ENCODE peak calls at places on chromosomes 4 and X, in ten cellular contexts. One of them, this sample, is unnamed.

GRCh38 chrX:53682885-53683555 is 3.5 kb downstream of the HUWE1 start:
- DNase-seq in transverse colon: peak; percentile 25
- DNase-seq in endothelial cell of umbilical vein: peak; percentile 57
- DNase-seq in upper lobe of left lung: peak; percentile 45
- DNase-seq in A549: peak; percentile 46
- DNase-seq in suprapubic skin: peak; percentile 67
- DNase-seq in stomach: no peak
- DNase-seq in adrenal gland: no peak
- DNase-seq in thyroid gland: peak; percentile 31
- DNase-seq in uterus: peak; percentile 27
- DNase-seq in this sample: no peak

GRCh38 chrX:46310815-46311497 is 234.3 kb downstream of the ZNF674 start:
- DNase-seq in transverse colon: no peak
- DNase-seq in endothelial cell of umbilical vein: no peak
- DNase-seq in upper lobe of left lung: no peak
- DNase-seq in A549: no peak
- DNase-seq in suprapubic skin: no peak
- DNase-seq in stomach: no peak
- DNase-seq in adrenal gland: no peak
- DNase-seq in thyroid gland: no peak
- DNase-seq in uterus: no peak
- DNase-seq in this sample: no peak

GRCh38 chr4:132427125-132427524 is 722.0 kb upstream of the PCDH10 start:
- DNase-seq in transverse colon: no peak
- DNase-seq in endothelial cell of umbilical vein: no peak
- DNase-seq in upper lobe of left lung: no peak
- DNase-seq in A549: no peak
- DNase-seq in suprapubic skin: no peak
- DNase-seq in stomach: no peak
- DNase-seq in adrenal gland: no peak
- DNase-seq in thyroid gland: no peak
- DNase-seq in uterus: no peak
- DNase-seq in this sample: no peak

GRCh38 chrX:134623293-134624045 is 34.8 kb downstream of the PLAC1 start:
- DNase-seq in transverse colon: no peak
- DNase-seq in endothelial cell of umbilical vein: peak; percentile 83
- DNase-seq in upper lobe of left lung: no peak
- DNase-seq in A549: no peak
- DNase-seq in suprapubic skin: no peak
- DNase-seq in stomach: no peak
- DNase-seq in adrenal gland: no peak
- DNase-seq in thyroid gland: no peak
- DNase-seq in uterus: no peak
- DNase-seq in this sample: no peak

GRCh38 chr4:74395633-74396032 is 30.7 kb downstream of the EREG start:
- DNase-seq in transverse colon: no peak
- DNase-seq in endothelial cell of umbilical vein: no peak
- DNase-seq in upper lobe of left lung: no peak
- DNase-seq in A549: no peak
- DNase-seq in suprapubic skin: no peak
- DNase-seq in stomach: no peak
- DNase-seq in adrenal gland: no peak
- DNase-seq in thyroid gland: no peak
- DNase-seq in uterus: no peak
- DNase-seq in this sample: no peak

GRCh38 chr4:106238819-106239420 is 77.1 kb downstream of the TBCK start:
- DNase-seq in transverse colon: no peak
- DNase-seq in endothelial cell of umbilical vein: peak; percentile 40
- DNase-seq in upper lobe of left lung: no peak
- DNase-seq in A549: peak; percentile 5
- DNase-seq in suprapubic skin: no peak
- DNase-seq in stomach: no peak
- DNase-seq in adrenal gland: no peak
- DNase-seq in thyroid gland: no peak
- DNase-seq in uterus: no peak
- DNase-seq in this sample: peak; percentile 0

GRCh38 chr4:22473268-22473667 is 42.6 kb downstream of the ADGRA3 start:
- DNase-seq in transverse colon: no peak
- DNase-seq in endothelial cell of umbilical vein: peak; percentile 56
- DNase-seq in upper lobe of left lung: no peak
- DNase-seq in A549: no peak
- DNase-seq in suprapubic skin: no peak
- DNase-seq in stomach: no peak
- DNase-seq in adrenal gland: no peak
- DNase-seq in thyroid gland: no peak
- DNase-seq in uterus: no peak
- DNase-seq in this sample: no peak

GRCh38 chr4:121358473-121358872 is 22.3 kb downstream of the QRFPR start:
- DNase-seq in transverse colon: no peak
- DNase-seq in endothelial cell of umbilical vein: no peak
- DNase-seq in upper lobe of left lung: no peak
- DNase-seq in A549: no peak
- DNase-seq in suprapubic skin: no peak
- DNase-seq in stomach: no peak
- DNase-seq in adrenal gland: no peak
- DNase-seq in thyroid gland: no peak
- DNase-seq in uterus: no peak
- DNase-seq in this sample: no peak

DNA sequence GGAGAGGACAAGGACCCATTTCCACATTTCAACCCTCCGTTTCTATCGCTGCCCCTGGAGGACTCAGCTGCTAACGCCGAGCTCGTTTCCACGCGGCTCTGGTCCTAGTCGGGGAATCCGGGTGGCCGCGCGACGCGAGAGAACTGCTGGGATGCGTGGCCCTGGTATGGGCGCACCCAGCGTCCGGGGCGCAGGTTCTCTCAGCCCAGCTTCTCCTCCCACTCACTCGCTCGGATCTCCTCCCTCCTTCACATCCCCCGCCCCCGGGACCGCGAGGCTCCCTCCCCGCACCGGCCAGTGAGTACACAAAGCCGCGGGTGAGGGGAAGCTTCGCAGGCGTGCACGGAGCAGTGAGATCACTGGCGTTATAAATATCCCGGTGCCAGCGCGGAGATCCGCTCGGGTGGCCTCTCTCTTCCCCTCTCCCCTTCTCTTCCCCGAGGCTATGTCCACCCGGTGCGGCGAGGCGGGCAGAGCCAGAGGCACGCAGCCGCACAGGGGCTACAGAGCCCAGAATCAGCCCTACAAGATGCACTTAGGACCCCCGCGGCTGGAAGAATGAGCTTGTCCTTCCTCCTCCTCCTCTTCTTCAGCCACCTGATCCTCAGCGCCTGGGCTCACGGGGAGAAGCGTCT is at the start of gene FGF5:
- DNase-seq in transverse colon: peak; percentile 36
- DNase-seq in endothelial cell of umbilical vein: peak; percentile 38
- DNase-seq in upper lobe of left lung: no peak
- DNase-seq in A549: no peak
- DNase-seq in suprapubic skin: peak; percentile 61
- DNase-seq in stomach: no peak
- DNase-seq in adrenal gland: no peak
- DNase-seq in thyroid gland: peak; percentile 43
- DNase-seq in uterus: peak; percentile 46
- DNase-seq in this sample: peak; percentile 30
- TF ChIP-seq POLR2A in transverse colon: no peak
- TF ChIP-seq POLR2A in endothelial cell of umbilical vein: no peak
- TF ChIP-seq POLR2A in upper lobe of left lung: no peak
- TF ChIP-seq POLR2A in A549: no peak
- TF ChIP-seq POLR2A in suprapubic skin: no peak
- TF ChIP-seq POLR2A in stomach: no peak
- TF ChIP-seq POLR2A in adrenal gland: no peak
- TF ChIP-seq POLR2A in thyroid gland: no peak
- TF ChIP-seq POLR2A in uterus: no peak
- TF ChIP-seq POLR2A in this sample: peak; percentile 77

GRCh38 chrX:9464435-9465371 is at the start of gene TBL1X:
- DNase-seq in transverse colon: peak; percentile 59
- DNase-seq in endothelial cell of umbilical vein: peak; percentile 32
- DNase-seq in upper lobe of left lung: peak; percentile 69
- DNase-seq in A549: peak; percentile 43
- DNase-seq in suprapubic skin: peak; percentile 75
- DNase-seq in stomach: peak; percentile 51
- DNase-seq in adrenal gland: peak; percentile 64
- DNase-seq in thyroid gland: peak; percentile 52
- DNase-seq in uterus: peak; percentile 41
- DNase-seq in this sample: no peak

GRCh38 chrX:9467181-9467580 is 2.3 kb downstream of the TBL1X start:
- DNase-seq in transverse colon: no peak
- DNase-seq in endothelial cell of umbilical vein: no peak
- DNase-seq in upper lobe of left lung: no peak
- DNase-seq in A549: no peak
- DNase-seq in suprapubic skin: no peak
- DNase-seq in stomach: no peak
- DNase-seq in adrenal gland: no peak
- DNase-seq in thyroid gland: peak; percentile 46
- DNase-seq in uterus: no peak
- DNase-seq in this sample: no peak

GRCh38 chrX:9466115-9466495 is 1.2 kb downstream of the TBL1X start:
- DNase-seq in transverse colon: peak; percentile 51
- DNase-seq in endothelial cell of umbilical vein: peak; percentile 23
- DNase-seq in upper lobe of left lung: peak; percentile 44
- DNase-seq in A549: peak; percentile 10
- DNase-seq in suprapubic skin: peak; percentile 78
- DNase-seq in stomach: peak; percentile 51
- DNase-seq in adrenal gland: peak; percentile 55
- DNase-seq in thyroid gland: peak; percentile 60
- DNase-seq in uterus: peak; percentile 38
- DNase-seq in this sample: no peak

GRCh38 chrX:9466711-9467110 is 1.9 kb downstream of the TBL1X start:
- DNase-seq in transverse colon: no peak
- DNase-seq in endothelial cell of umbilical vein: no peak
- DNase-seq in upper lobe of left lung: no peak
- DNase-seq in A549: no peak
- DNase-seq in suprapubic skin: no peak
- DNase-seq in stomach: no peak
- DNase-seq in adrenal gland: no peak
- DNase-seq in thyroid gland: no peak
- DNase-seq in uterus: no peak
- DNase-seq in this sample: no peak

GRCh38 chrX:9465380-9466114 is 689 bp downstream of the TBL1X start:
- DNase-seq in transverse colon: peak; percentile 23
- DNase-seq in endothelial cell of umbilical vein: peak; percentile 6
- DNase-seq in upper lobe of left lung: no peak
- DNase-seq in A549: peak; percentile 12
- DNase-seq in suprapubic skin: no peak
- DNase-seq in stomach: peak; percentile 36
- DNase-seq in adrenal gland: peak; percentile 31
- DNase-seq in thyroid gland: peak; percentile 21
- DNase-seq in uterus: no peak
- DNase-seq in this sample: no peak
- TF ChIP-seq POLR2A in transverse colon: no peak
- TF ChIP-seq POLR2A in endothelial cell of umbilical vein: no peak
- TF ChIP-seq POLR2A in upper lobe of left lung: no peak
- TF ChIP-seq POLR2A in A549: no peak
- TF ChIP-seq POLR2A in suprapubic skin: no peak
- TF ChIP-seq POLR2A in stomach: no peak
- TF ChIP-seq POLR2A in adrenal gland: no peak
- TF ChIP-seq POLR2A in thyroid gland: no peak
- TF ChIP-seq POLR2A in uterus: no peak
- TF ChIP-seq POLR2A in this sample: no peak

GRCh38 chr4:122922877-122923511 is 597 bp upstream of the NUDT6 start:
- DNase-seq in transverse colon: peak; percentile 88
- DNase-seq in endothelial cell of umbilical vein: peak; percentile 92
- DNase-seq in upper lobe of left lung: peak; percentile 84
- DNase-seq in A549: peak; percentile 72
- DNase-seq in suprapubic skin: peak; percentile 88
- DNase-seq in stomach: peak; percentile 83
- DNase-seq in adrenal gland: peak; percentile 82
- DNase-seq in thyroid gland: peak; percentile 83
- DNase-seq in uterus: peak; percentile 86
- DNase-seq in this sample: peak; percentile 34

GRCh38 chr4:122920473-122920872 is 1.9 kb downstream of the NUDT6 start:
- DNase-seq in transverse colon: no peak
- DNase-seq in endothelial cell of umbilical vein: no peak
- DNase-seq in upper lobe of left lung: no peak
- DNase-seq in A549: no peak
- DNase-seq in suprapubic skin: no peak
- DNase-seq in stomach: no peak
- DNase-seq in adrenal gland: no peak
- DNase-seq in thyroid gland: no peak
- DNase-seq in uterus: no peak
- DNase-seq in this sample: no peak

GRCh38 chr4:122921300-122921699 is 1.1 kb downstream of the NUDT6 start:
- DNase-seq in transverse colon: no peak
- DNase-seq in endothelial cell of umbilical vein: no peak
- DNase-seq in upper lobe of left lung: no peak
- DNase-seq in A549: no peak
- DNase-seq in suprapubic skin: no peak
- DNase-seq in stomach: no peak
- DNase-seq in adrenal gland: no peak
- DNase-seq in thyroid gland: no peak
- DNase-seq in uterus: no peak
- DNase-seq in this sample: no peak

GRCh38 chr4:122917731-122918130 is 4.7 kb downstream of the NUDT6 start:
- DNase-seq in transverse colon: no peak
- DNase-seq in endothelial cell of umbilical vein: peak; percentile 85
- DNase-seq in upper lobe of left lung: no peak
- DNase-seq in A549: no peak
- DNase-seq in suprapubic skin: no peak
- DNase-seq in stomach: no peak
- DNase-seq in adrenal gland: no peak
- DNase-seq in thyroid gland: no peak
- DNase-seq in uterus: no peak
- DNase-seq in this sample: no peak

DNA sequence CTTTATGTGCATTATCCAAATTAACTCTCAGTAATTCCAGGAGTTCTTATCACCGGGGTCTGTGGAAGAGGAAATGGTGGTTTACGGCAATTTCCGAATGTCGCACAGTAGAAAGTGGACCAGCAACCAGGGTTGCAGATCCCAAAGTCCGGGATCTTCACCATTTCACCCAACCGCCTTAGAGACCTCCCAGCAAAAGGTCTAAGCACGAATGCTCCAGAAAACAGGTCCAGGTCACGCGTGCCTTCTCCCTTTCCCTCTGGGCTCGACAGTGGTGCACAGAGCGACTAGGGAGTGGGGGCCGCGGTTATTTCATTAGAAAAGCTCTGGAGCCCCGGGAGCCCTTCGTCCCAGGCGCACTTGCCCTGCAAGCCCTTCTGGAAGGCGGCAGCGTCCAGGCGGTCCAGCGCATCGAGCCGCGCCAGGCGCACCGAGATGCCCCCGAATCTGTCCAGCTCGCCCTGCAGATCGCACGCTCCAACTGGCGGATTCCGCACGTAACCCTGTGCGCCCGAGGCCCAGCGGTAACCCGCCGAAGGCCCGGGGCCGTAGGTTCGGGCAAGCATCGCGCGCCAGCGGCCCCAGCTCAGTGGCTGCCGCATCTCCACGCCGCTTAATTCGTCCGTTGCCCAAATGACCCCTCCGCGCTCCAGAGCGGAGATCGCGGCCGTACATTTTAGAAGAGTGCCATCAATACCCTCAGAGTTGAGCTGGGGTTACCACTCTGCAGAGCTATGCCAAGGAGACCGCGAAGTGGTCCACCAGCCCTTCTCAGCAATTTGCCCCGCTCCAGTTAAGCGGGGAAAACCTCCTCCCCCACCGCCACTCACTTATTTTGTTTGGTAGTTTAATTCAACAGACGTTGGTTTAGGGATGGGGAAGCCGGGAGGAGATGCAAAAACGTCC is at the start of gene NUDT6:
- DNase-seq in transverse colon: peak; percentile 61
- DNase-seq in endothelial cell of umbilical vein: peak; percentile 70
- DNase-seq in upper lobe of left lung: peak; percentile 56
- DNase-seq in A549: peak; percentile 66
- DNase-seq in suprapubic skin: peak; percentile 68
- DNase-seq in stomach: peak; percentile 57
- DNase-seq in adrenal gland: peak; percentile 64
- DNase-seq in thyroid gland: peak; percentile 66
- DNase-seq in uterus: peak; percentile 46
- DNase-seq in this sample: no peak
- TF ChIP-seq POLR2A in transverse colon: no peak
- TF ChIP-seq POLR2A in endothelial cell of umbilical vein: peak; percentile 76
- TF ChIP-seq POLR2A in upper lobe of left lung: no peak
- TF ChIP-seq POLR2A in A549: peak; percentile 29
- TF ChIP-seq POLR2A in suprapubic skin: no peak
- TF ChIP-seq POLR2A in stomach: no peak
- TF ChIP-seq POLR2A in adrenal gland: no peak
- TF ChIP-seq POLR2A in thyroid gland: no peak
- TF ChIP-seq POLR2A in uterus: no peak
- TF ChIP-seq POLR2A in this sample: peak; percentile 73

DNA sequence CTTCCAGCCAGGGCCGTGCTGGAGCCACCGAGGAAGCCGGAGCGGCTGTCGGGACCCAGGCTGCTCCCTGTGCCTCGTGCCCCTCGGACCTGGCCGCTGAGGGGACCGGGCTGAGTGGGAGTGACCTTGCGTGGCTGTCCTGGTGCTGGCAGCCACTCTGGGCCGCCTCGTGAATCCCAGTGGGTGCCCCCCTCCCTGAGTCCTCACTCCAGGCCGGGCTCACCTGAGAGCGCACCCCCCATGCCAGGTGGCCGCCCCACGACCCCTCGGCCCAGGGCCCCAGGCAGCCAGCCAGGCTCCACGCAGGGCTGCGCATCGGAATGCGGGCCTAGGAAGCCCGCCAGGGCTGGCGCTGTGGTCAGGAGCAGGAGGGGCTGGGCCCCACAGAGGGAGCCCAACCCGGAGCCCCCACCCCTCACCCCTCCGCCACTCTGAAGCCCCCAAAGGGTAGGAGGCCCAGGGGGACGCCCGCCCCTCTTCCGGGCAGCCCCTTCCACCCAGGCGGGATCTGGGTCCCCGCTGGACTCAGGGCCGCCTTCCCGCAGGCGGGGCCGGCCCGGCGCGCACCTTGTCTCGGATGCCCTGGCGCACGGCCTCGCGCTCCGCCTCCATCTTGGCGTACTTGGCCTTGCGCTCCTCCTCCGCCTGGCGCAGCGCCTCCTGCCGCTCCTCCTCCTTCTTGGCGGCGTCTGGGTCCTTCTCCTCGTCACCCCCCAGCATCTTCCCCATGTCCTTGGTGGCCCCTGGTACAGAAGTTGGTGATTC is 33.9 kb downstream of the CPLX1 start:
- DNase-seq in transverse colon: peak; percentile 55
- DNase-seq in endothelial cell of umbilical vein: no peak
- DNase-seq in upper lobe of left lung: no peak
- DNase-seq in A549: no peak
- DNase-seq in suprapubic skin: no peak
- DNase-seq in stomach: peak; percentile 69
- DNase-seq in adrenal gland: no peak
- DNase-seq in thyroid gland: peak; percentile 73
- DNase-seq in uterus: no peak
- DNase-seq in this sample: no peak
- TF ChIP-seq POLR2A in transverse colon: no peak
- TF ChIP-seq POLR2A in endothelial cell of umbilical vein: no peak
- TF ChIP-seq POLR2A in upper lobe of left lung: no peak
- TF ChIP-seq POLR2A in A549: no peak
- TF ChIP-seq POLR2A in suprapubic skin: no peak
- TF ChIP-seq POLR2A in stomach: no peak
- TF ChIP-seq POLR2A in adrenal gland: no peak
- TF ChIP-seq POLR2A in thyroid gland: no peak
- TF ChIP-seq POLR2A in uterus: no peak
- TF ChIP-seq POLR2A in this sample: no peak

This sample was measured in H54.